ENCODE peak calls at places on chromosome 20, in seven cellular contexts. R is astrocyte of the spinal cord, I is foreskin fibroblast, C is cardiac fibroblast, Y is ascending aorta, M is fibroblast of the aortic adventitia, W is osteoblast. H is an unnamed sample.

GRCh38 chr20:63226020-63226943 is 9.4 kb upstream of the BIRC7 start:
- DNase-seq in R (no peak), I (no peak), C (no peak), Y (no peak), M (no peak), W (no peak), H (no peak)

GRCh38 chr20:46214831-46215488 is 93.3 kb downstream of the CDH22 start:
- DNase-seq in R (no peak), I (peak), C (peak), Y (no peak), M (no peak), W (peak), H (no peak)

GRCh38 chr20:6780414-6780813 is 12.9 kb downstream of the BMP2 start:
- DNase-seq in R (no peak), I (no peak), C (peak), Y (no peak), M (no peak), W (no peak), H (no peak)

GRCh38 chr20:14757728-14758127 is 420.3 kb upstream of the FLRT3 start:
- DNase-seq in R (no peak), I (no peak), C (no peak), Y (no peak), M (no peak), W (no peak), H (no peak)

GRCh38 chr20:6657904-6658303 is 109.6 kb upstream of the BMP2 start:
- DNase-seq in R (no peak), I (no peak), C (no peak), Y (no peak), M (no peak), W (no peak), H (no peak)

GRCh38 chr20:34089655-34090324 is 22.3 kb downstream of the EIF2S2 start:
- DNase-seq in R (no peak), I (no peak), C (no peak), Y (no peak), M (no peak), W (no peak), H (no peak)

GRCh38 chr20:36950432-36951197 is 893 bp downstream of the SAMHD1 start:
- DNase-seq in R (no peak), I (peak), C (peak), Y (no peak), M (peak), W (peak), H (no peak)

GRCh38 chr20:32476684-32477593 is 108.2 kb downstream of the NOL4L start:
- DNase-seq in R (no peak), I (no peak), C (no peak), Y (no peak), M (no peak), W (peak), H (no peak)

GRCh38 chr20:29878777-29879442 is 1378.6 kb upstream of the DEFB115 start:
- DNase-seq in R (no peak), I (no peak), C (no peak), Y (no peak), M (no peak), W (peak), H (no peak)

GRCh38 chr20:15674253-15675145 is 898.7 kb downstream of the KIF16B start:
- DNase-seq in R (no peak), I (peak), C (no peak), Y (no peak), M (no peak), W (peak), H (no peak)

GRCh38 chr20:2631228-2631627 is 21.2 kb upstream of the NOP56 start:
- DNase-seq in R (peak), I (peak), C (peak), Y (no peak), M (peak), W (no peak), H (no peak)

GRCh38 chr20:46543959-46544358 is 6.5 kb downstream of the OCSTAMP start:
- DNase-seq in R (no peak), I (no peak), C (no peak), Y (no peak), M (no peak), W (no peak), H (no peak)

GRCh38 chr20:19975901-19976300 is 41.3 kb upstream of the NAA20 start:
- DNase-seq in R (peak), I (peak), C (peak), Y (no peak), M (peak), W (no peak), H (no peak)

GRCh38 chr20:23397961-23398360 is 23.3 kb downstream of the NAPB start:
- DNase-seq in R (peak), I (peak), C (peak), Y (no peak), M (peak), W (no peak), H (no peak)

GRCh38 chr20:19654906-19655305 is 103.2 kb upstream of the RIN2 start:
- DNase-seq in R (no peak), I (no peak), C (no peak), Y (no peak), M (no peak), W (no peak), H (no peak)

GRCh38 chr20:6178537-6178936 is 55.7 kb upstream of the FERMT1 start:
- DNase-seq in R (peak), I (peak), C (peak), Y (no peak), M (peak), W (peak), H (no peak)

GRCh38 chr20:48767269-48767960 is 60.4 kb downstream of the PREX1 start:
- DNase-seq in R (no peak), I (no peak), C (no peak), Y (no peak), M (no peak), W (no peak), H (no peak)

GRCh38 chr20:36861625-36861874 is 14.4 kb upstream of the TLDC2 start:
- DNase-seq in R (no peak), I (peak), C (no peak), Y (no peak), M (no peak), W (no peak), H (no peak)

GRCh38 chr20:64063389-64064144 is 569 bp downstream of the TCEA2 start:
- DNase-seq in R (no peak), I (peak), C (no peak), Y (no peak), M (no peak), W (peak), H (no peak)

GRCh38 chr20:52494244-52494643 is 302.7 kb upstream of the ZFP64 start:
- DNase-seq in R (peak), I (peak), C (peak), Y (no peak), M (peak), W (peak), H (no peak)

GRCh38 chr20:63564036-63564810 is 9.8 kb downstream of the HELZ2 start:
- DNase-seq in R (no peak), I (no peak), C (no peak), Y (no peak), M (no peak), W (no peak), H (no peak)

GRCh38 chr20:54550776-54551396 is 75.5 kb downstream of the DOK5 start:
- DNase-seq in R (peak), I (no peak), C (no peak), Y (no peak), M (peak), W (no peak), H (no peak)

GRCh38 chr20:41234546-41234945 is 83.0 kb downstream of the ZHX3 start:
- DNase-seq in R (peak), I (peak), C (peak), Y (no peak), M (no peak), W (peak), H (no peak)

GRCh38 chr20:58661298-58662141 is 10.4 kb downstream of the STX16 start:
- DNase-seq in R (no peak), I (no peak), C (no peak), Y (no peak), M (peak), W (no peak), H (no peak)

GRCh38 chr20:23547613-23548012 is 20.7 kb downstream of the CST9L start:
- DNase-seq in R (no peak), I (no peak), C (no peak), Y (no peak), M (no peak), W (no peak), H (no peak)

GRCh38 chr20:48180039-48180438 is 394.8 kb upstream of the SULF2 start:
- DNase-seq in R (peak), I (no peak), C (no peak), Y (no peak), M (no peak), W (no peak), H (no peak)

GRCh38 chr20:49281059-49281912 is 3.4 kb upstream of the ZNFX1 start:
- DNase-seq in R (no peak), I (peak), C (no peak), Y (no peak), M (no peak), W (no peak), H (no peak)

GRCh38 chr20:53829706-53830521 is 236.3 kb upstream of the ZNF217 start:
- DNase-seq in R (peak), I (peak), C (peak), Y (no peak), M (peak), W (peak), H (no peak)

GRCh38 chr20:53751394-53752368 is 158.0 kb upstream of the ZNF217 start:
- DNase-seq in R (no peak), I (no peak), C (no peak), Y (no peak), M (peak), W (no peak), H (no peak)

GRCh38 chr20:36607586-36608387 is 2.2 kb downstream of the RAB5IF start:
- DNase-seq in R (no peak), I (no peak), C (no peak), Y (no peak), M (no peak), W (no peak), H (no peak)

DNA sequence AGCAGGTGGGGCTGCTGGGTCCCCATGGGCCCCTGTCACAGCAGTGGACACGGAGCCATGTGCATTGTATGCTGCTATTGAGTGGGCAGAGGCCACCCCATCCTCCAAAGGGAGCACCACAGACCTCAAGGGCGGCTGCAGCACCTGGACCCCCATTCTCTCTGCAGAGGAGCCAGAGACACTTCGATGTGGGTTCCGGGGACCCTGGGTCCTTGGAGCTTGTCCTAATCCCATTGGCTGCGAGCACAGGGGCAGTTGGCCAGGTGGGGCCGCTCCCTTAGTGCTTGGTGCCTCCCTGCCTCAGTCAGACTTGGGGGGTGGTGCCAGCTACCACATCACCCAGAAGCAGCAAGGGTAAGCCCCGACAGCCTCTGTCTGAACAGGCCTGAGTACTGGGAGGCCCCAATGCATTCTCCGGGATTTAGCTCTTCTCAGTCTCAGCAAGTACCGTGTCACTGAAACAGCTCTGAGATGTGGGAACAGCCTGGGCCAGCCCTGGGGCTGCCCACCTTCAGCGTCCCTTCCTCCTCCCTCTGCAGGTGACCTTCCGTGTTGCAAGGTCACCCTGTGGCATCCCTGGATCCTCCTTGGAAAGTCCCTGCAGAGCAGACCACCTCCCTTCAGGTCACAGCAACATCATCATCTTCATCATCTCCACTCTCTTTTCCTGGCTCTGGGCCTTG is 73.9 kb downstream of the GINS1 start:
- DNase-seq in R (no peak), I (no peak), C (no peak), Y (no peak), M (no peak), W (peak), H (no peak)
- TF ChIP-seq CTCF in R (peak), I (no peak), C (peak), Y (no peak), M (peak), W (peak), H (no peak)

GRCh38 chr20:56995635-56996075 is 270.8 kb downstream of the BMP7 start:
- DNase-seq in R (no peak), I (peak), C (no peak), Y (no peak), M (no peak), W (peak), H (no peak)
- TF ChIP-seq CTCF in R (peak), I (peak), C (no peak), Y (no peak), M (no peak), W (peak), H (no peak)

GRCh38 chr20:725491-725890 is 42.8 kb downstream of the SLC52A3 start:
- DNase-seq in R (no peak), I (no peak), C (no peak), Y (no peak), M (no peak), W (no peak), H (no peak)

GRCh38 chr20:726160-726559 is 42.1 kb downstream of the SLC52A3 start:
- DNase-seq in R (no peak), I (no peak), C (no peak), Y (no peak), M (no peak), W (peak), H (no peak)

GRCh38 chr20:731891-732560 is 36.3 kb downstream of the SLC52A3 start:
- DNase-seq in R (no peak), I (peak), C (no peak), Y (no peak), M (no peak), W (no peak), H (no peak)

GRCh38 chr20:730005-730404 is 38.3 kb downstream of the SLC52A3 start:
- DNase-seq in R (no peak), I (no peak), C (no peak), Y (no peak), M (no peak), W (peak), H (no peak)

DNA sequence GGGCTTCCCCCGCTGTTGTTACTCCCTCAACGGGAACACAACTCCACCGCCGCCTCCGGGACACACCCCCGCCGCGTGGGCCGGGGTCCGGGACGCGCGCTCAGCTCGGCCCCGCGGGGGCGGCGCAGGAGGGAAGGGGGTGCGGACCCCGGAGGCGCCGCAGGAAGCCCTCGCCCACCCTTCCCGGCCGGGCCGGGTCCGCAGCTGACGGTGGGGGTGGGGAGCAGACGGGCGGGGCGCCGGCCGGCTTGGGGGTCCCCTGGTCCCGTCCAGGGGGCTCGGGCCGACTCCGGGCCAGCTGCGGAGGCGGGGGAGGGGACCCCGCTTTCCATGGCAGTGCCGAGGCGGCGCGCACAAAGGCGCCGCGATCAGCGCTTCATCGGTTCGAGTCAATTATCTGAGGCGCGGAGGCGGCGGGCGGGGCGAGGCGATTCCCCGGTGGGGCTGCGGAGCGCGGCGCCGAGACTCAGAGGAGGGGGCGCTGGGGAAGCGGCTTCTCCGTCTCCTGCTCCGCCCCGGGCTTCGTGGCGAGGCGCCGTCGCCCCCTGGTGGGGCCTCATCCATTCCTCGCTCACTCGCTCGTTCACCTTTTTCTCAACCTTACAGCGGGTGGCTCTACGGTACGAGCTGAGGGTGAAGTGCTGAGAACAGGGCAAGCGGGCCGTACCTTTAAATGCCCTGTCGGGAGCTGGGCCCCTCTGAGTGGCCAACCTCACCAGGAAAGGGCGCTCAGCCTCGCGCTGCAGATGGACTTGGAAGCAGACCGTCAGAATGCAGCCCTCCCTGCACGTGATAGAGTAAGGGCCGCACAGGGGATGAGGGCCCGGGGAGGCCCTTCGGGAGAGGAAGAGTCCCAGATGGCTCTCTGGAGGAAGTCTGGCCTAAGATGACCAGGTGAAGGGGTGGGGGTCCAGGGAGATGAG is 40.0 kb downstream of the SLC52A3 start:
- DNase-seq in R (peak), I (peak), C (peak), Y (no peak), M (peak), W (peak), H (peak)
- TF ChIP-seq CTCF in R (peak), I (peak), C (peak), Y (peak), M (peak), W (peak), H (no peak)

GRCh38 chr20:8454137-8454712 is 322.2 kb downstream of the PLCB1 start:
- DNase-seq in R (peak), I (peak), C (peak), Y (no peak), M (peak), W (peak), H (no peak)
- TF ChIP-seq CTCF in R (peak), I (peak), C (peak), Y (no peak), M (peak), W (peak), H (no peak)

DNA sequence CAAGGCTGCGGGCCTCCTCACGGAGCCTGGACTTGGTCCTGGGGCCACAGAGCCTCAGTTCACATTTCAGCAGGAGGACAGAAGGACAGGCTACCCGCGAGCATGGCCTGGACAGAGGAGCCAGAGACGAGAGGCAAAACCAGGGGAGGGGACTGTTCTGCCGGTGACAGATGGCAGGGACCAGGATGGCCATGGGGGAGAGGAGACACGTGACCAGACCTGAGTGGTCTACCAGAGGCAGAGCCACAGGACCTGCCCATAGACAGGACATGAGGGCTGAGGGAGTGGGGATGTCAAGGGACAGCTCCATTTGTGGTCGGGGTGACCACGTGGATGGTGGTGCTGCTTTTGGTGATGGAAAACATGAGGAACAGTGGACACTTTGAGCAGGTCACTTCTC is 207.9 kb downstream of the NFATC2 start:
- DNase-seq in R (no peak), I (no peak), C (no peak), Y (no peak), M (no peak), W (no peak), H (no peak)
- TF ChIP-seq CTCF in R (no peak), I (no peak), C (no peak), Y (no peak), M (no peak), W (no peak), H (no peak)

DNA sequence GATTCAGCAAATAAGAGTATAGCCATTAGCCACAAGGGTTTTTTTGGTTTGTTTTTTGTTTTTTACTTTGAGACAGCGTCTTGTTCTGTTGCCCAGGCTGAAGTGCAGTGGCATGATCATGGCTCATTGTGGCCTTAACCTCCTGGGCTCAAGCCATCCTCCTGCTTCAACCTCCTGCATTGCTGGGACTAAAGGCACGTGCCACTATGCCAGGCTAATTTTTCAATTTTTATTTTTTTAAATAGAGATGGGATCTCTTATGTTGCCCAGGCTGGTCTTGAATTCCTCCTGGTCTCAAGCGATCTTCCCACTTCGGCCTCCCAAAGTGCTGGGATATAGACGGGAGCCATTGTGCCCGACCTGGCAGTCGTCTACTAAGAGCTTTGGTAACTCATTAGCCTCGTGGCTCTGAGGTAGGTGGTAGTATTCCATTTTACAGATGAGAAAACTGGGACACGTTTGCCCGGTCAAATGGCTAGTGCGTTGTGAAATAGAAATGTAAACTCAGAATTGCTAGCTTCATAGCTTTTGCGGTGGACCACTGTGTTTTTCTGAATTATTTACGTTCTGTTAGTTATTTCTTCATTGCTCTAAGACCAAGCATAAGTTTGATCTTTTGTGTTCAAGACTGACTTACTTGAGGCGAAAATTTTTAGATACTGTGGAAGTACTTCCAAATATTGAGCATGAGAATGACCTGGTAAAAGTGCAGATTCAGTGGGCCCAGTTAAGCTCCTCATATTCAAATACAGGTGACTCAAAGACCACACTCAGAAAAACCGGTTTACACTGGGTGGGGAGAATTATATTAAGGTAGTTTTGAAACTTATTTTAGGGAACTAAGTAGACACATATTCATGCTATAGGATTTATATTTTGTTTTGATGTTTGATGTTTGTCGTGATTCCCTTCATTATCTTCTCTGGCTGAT is 2.1 kb downstream of the PANK2 start:
- DNase-seq in R (no peak), I (no peak), C (no peak), Y (no peak), M (no peak), W (peak), H (no peak)
- TF ChIP-seq CTCF in R (no peak), I (no peak), C (no peak), Y (no peak), M (no peak), W (no peak), H (no peak)

GRCh38 chr20:50506270-50506579 is 4.0 kb upstream of the PTPN1 start:
- DNase-seq in R (no peak), I (no peak), C (no peak), Y (no peak), M (no peak), W (peak), H (no peak)
- TF ChIP-seq CTCF in R (no peak), I (peak), C (peak), Y (no peak), M (no peak), W (peak), H (no peak)

GRCh38 chr20:44650777-44651493 is 564 bp downstream of the ADA start:
- DNase-seq in R (no peak), I (no peak), C (no peak), Y (no peak), M (peak), W (no peak), H (peak)

GRCh38 chr20:44646641-44647274 is 4.7 kb downstream of the ADA start:
- DNase-seq in R (peak), I (peak), C (peak), Y (no peak), M (no peak), W (peak), H (peak)

GRCh38 chr20:44649976-44650375 is 1.5 kb downstream of the ADA start:
- DNase-seq in R (no peak), I (no peak), C (no peak), Y (no peak), M (no peak), W (no peak), H (no peak)

GRCh38 chr20:44648068-44648467 is 3.4 kb downstream of the ADA start:
- DNase-seq in R (no peak), I (no peak), C (no peak), Y (no peak), M (no peak), W (no peak), H (no peak)

GRCh38 chr20:44648579-44648978 is 2.9 kb downstream of the ADA start:
- DNase-seq in R (no peak), I (no peak), C (no peak), Y (no peak), M (no peak), W (no peak), H (no peak)
- TF ChIP-seq CTCF in R (no peak), I (no peak), C (no peak), Y (no peak), M (no peak), W (no peak), H (no peak)